ENCODE peak calls at places on chromosomes 3 and 15, in ten cellular contexts. M is iPS-NIHi11; Q is transverse colon; S is B cell; J is activated CD8-positive, alpha-beta memory T cell treated with anti-CD3 and anti-CD28 coated beads for 48 hours; N is NCI-H82; P is astrocyte of the spinal cord; W is posterior cingulate gyrus; Y is T-helper 1 cell; A is substantia nigra. G is an unnamed sample.

GRCh38 chr3:66441124-66441523 is 59.7 kb downstream of the LRIG1 start:
- DNase-seq in S (no peak), M (no peak), N (peak), J (no peak), P (peak), A (no peak), W (no peak), Y (no peak), Q (no peak), G (no peak)

GRCh38 chr3:125591116-125591755 is 4.1 kb downstream of the OSBPL11 start:
- DNase-seq in S (no peak), M (no peak), J (no peak), W (no peak), Q (no peak), P (no peak), A (no peak), Y (no peak), N (peak), G (no peak)

GRCh38 chr3:186368717-186369116 is 6.7 kb upstream of the DGKG start:
- DNase-seq in N (no peak), A (no peak), W (no peak), P (no peak), M (no peak), Y (no peak), Q (no peak), S (no peak), J (no peak), G (no peak)

GRCh38 chr3:36705015-36705414 is 59.3 kb downstream of the DCLK3 start:
- DNase-seq in S (no peak), Y (no peak), N (no peak), P (no peak), A (no peak), M (no peak), W (no peak), J (no peak), Q (no peak), G (no peak)

GRCh38 chr3:149628957-149629670 is 28.7 kb downstream of the WWTR1 start:
- DNase-seq in P (peak), A (no peak), M (no peak), Y (no peak), W (no peak), S (no peak), N (no peak), J (no peak), Q (no peak), G (no peak)

GRCh38 chr3:23873941-23874340 is 42.8 kb downstream of the NKIRAS1 start:
- DNase-seq in M (no peak), J (no peak), N (no peak), Q (no peak), W (no peak), Y (no peak), P (peak), A (no peak), S (no peak), G (no peak)

GRCh38 chr3:196518999-196519737 is 4.0 kb upstream of the SMCO1 start:
- DNase-seq in M (peak), N (peak), W (no peak), S (no peak), P (peak), J (no peak), Q (peak), Y (peak), A (no peak), G (peak)

GRCh38 chr15:93121089-93121488 is 32.1 kb upstream of the RGMA start:
- DNase-seq in W (no peak), M (no peak), P (no peak), N (peak), J (no peak), A (no peak), Q (no peak), Y (no peak), S (no peak), G (no peak)

GRCh38 chr3:126125341-126125740 is 41.4 kb upstream of the SLC41A3 start:
- DNase-seq in N (no peak), Q (peak), J (no peak), S (no peak), P (no peak), M (no peak), Y (peak), A (no peak), W (peak), G (no peak)

GRCh38 chr3:37338500-37338899 is 164.1 kb upstream of the LRRFIP2 start:
- DNase-seq in W (no peak), Q (no peak), A (no peak), M (no peak), S (no peak), J (no peak), Y (no peak), P (no peak), N (no peak), G (no peak)

GRCh38 chr3:72722930-72723726 is 125.1 kb downstream of the SHQ1 start:
- DNase-seq in M (no peak), P (peak), W (no peak), A (no peak), Y (no peak), Q (peak), S (no peak), N (no peak), J (no peak), G (no peak)

GRCh38 chr3:185825639-185826481 is 1.0 kb upstream of the IGF2BP2 start:
- DNase-seq in P (no peak), Y (peak), S (no peak), Q (peak), A (no peak), J (no peak), W (no peak), M (peak), N (peak), G (peak)

GRCh38 chr3:177452487-177452886 is 255.2 kb upstream of the TBL1XR1 start:
- DNase-seq in A (no peak), P (peak), S (no peak), Y (no peak), M (no peak), W (no peak), J (no peak), Q (no peak), N (peak), G (no peak)

GRCh38 chr3:140736863-140737460 is 59.1 kb downstream of the TRIM42 start:
- DNase-seq in Y (no peak), J (no peak), N (peak), W (peak), Q (peak), A (no peak), S (no peak), P (peak), M (peak), G (peak)

GRCh38 chr3:157416347-157417087 is 20.1 kb upstream of the PTX3 start:
- DNase-seq in Y (no peak), M (no peak), W (no peak), N (no peak), P (no peak), S (no peak), Q (no peak), A (no peak), J (no peak), G (no peak)

GRCh38 chr3:106261396-106261795 is 392.6 kb upstream of the CBLB start:
- DNase-seq in S (no peak), J (no peak), M (no peak), W (no peak), Q (no peak), P (peak), Y (no peak), A (no peak), N (no peak), G (no peak)

GRCh38 chr15:92634641-92635272 is 20.8 kb downstream of the FAM174B start:
- DNase-seq in W (no peak), Y (no peak), J (no peak), M (no peak), S (no peak), P (no peak), A (no peak), N (peak), Q (no peak), G (no peak)

GRCh38 chr15:70284438-70285214 is 186.9 kb upstream of the TLE3 start:
- DNase-seq in M (no peak), S (no peak), N (no peak), J (no peak), Y (no peak), A (no peak), Q (no peak), P (no peak), W (no peak), G (no peak)

GRCh38 chr3:8182904-8183303 is 318.7 kb upstream of the LMCD1 start:
- DNase-seq in W (no peak), Y (no peak), J (no peak), A (no peak), P (no peak), N (no peak), M (no peak), S (no peak), Q (no peak), G (no peak)

GRCh38 chr3:27633224-27633545 is 88.9 kb downstream of the EOMES start:
- DNase-seq in M (no peak), W (no peak), S (peak), J (no peak), Q (no peak), P (no peak), N (peak), Y (peak), A (no peak), G (peak)

GRCh38 chr3:162295323-162295983 is 798.8 kb downstream of the OTOL1 start:
- DNase-seq in P (peak), S (no peak), M (no peak), Q (no peak), N (no peak), J (no peak), W (no peak), A (no peak), Y (no peak), G (no peak)

GRCh38 chr3:147422934-147423599 is 13.9 kb downstream of the ZIC1 start:
- DNase-seq in J (no peak), M (no peak), P (peak), W (no peak), S (peak), Q (no peak), Y (no peak), N (peak), A (no peak), G (no peak)

G was measured in testis.